ENCODE peak calls at places on chromosomes 2 and 18, in five cellular contexts. O is fibroblast of lung, R is PC-9, S is endothelial cell of umbilical vein, K is HCT116. Q is an unnamed sample.

GRCh38 chr2:130390460-130391057 is 34.7 kb downstream of the PTPN18 start:
- DNase-seq in O (no peak), R (peak), S (no peak), K (no peak), Q (no peak)

GRCh38 chr2:71801969-71802368 is 345.7 kb downstream of the CYP26B1 start:
- DNase-seq in O (peak), S (peak), R (peak), K (peak), Q (peak)

GRCh38 chr2:54321062-54321461 is 65.0 kb upstream of the TSPYL6 start:
- DNase-seq in O (no peak), K (no peak), S (no peak), R (no peak), Q (no peak)

GRCh38 chr2:24152413-24153197 is 22.2 kb upstream of the FAM228A start:
- DNase-seq in S (no peak), K (no peak), O (no peak), R (no peak), Q (no peak)

GRCh38 chr2:31524592-31524991 is 56.1 kb downstream of the SRD5A2 start:
- DNase-seq in S (no peak), R (no peak), O (no peak), K (no peak), Q (no peak)

GRCh38 chr18:62586148-62586774 is 63.4 kb downstream of the ZCCHC2 start:
- DNase-seq in K (peak), R (peak), S (peak), O (peak), Q (peak)

GRCh38 chr18:23585007-23585871 is 1.1 kb downstream of the NPC1 start:
- DNase-seq in O (no peak), K (no peak), R (peak), S (peak), Q (peak)

GRCh38 chr2:239630618-239631286 is 229.9 kb upstream of the HDAC4 start:
- DNase-seq in R (peak), S (no peak), K (no peak), O (peak), Q (peak)

GRCh38 chr2:206231669-206232286 is 42.7 kb upstream of the ZDBF2 start:
- DNase-seq in O (no peak), S (no peak), K (no peak), R (no peak), Q (no peak)

GRCh38 chr2:27573452-27573851 is 9.4 kb upstream of the ZNF512 start:
- DNase-seq in S (no peak), R (no peak), O (peak), K (no peak), Q (no peak)

GRCh38 chr2:94956797-94957391 is 68.6 kb upstream of the MAL start:
- DNase-seq in S (peak), R (peak), O (peak), K (peak), Q (peak)

DNA sequence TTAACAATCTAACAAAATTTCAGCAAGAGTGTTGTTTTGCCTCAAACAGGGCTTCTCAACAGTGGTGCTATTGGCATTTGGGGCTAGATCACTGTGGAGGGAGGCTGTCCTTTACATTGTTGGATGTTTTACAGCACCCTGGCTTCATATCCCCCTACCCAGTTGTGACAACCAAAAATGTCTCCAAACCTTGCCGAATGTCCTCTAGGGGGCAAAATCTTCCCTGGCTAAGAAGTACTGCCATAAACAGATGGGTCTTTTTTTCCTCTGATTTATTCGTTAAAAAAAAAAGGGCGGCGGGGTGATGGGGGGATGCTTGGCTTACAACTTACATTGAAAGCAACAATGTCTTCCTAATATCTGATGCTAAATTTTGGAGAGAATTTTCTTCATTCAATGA is 207.6 kb upstream of the CCDC150 start:
- DNase-seq in R (no peak), K (peak), O (peak), S (peak), Q (peak)
- TF ChIP-seq CTCF in R (peak), K (peak), O (peak), S (peak), Q (peak)

GRCh38 chr2:104857262-104858221 is 3.6 kb downstream of the POU3F3 start:
- DNase-seq in S (no peak), K (no peak), O (peak), R (no peak), Q (no peak)

GRCh38 chr2:104858325-104858978 is 4.5 kb downstream of the POU3F3 start:
- DNase-seq in R (no peak), O (peak), S (no peak), K (no peak), Q (no peak)

GRCh38 chr2:104861295-104862060 is 7.6 kb downstream of the POU3F3 start:
- DNase-seq in S (no peak), K (no peak), O (no peak), R (no peak), Q (no peak)

GRCh38 chr2:104860141-104860790 is 6.4 kb downstream of the POU3F3 start:
- DNase-seq in K (no peak), S (no peak), O (peak), R (no peak), Q (no peak)

GRCh38 chr2:104859310-104860130 is 5.6 kb downstream of the POU3F3 start:
- DNase-seq in S (no peak), O (peak), K (no peak), R (no peak), Q (no peak)
- TF ChIP-seq EZH2 in S (no peak), O (no peak), K (no peak), R (no peak), Q (no peak)

GRCh38 chr2:13585732-13586131 is 869.0 kb downstream of the TRIB2 start:
- DNase-seq in R (no peak), O (no peak), K (no peak), S (no peak), Q (no peak)

GRCh38 chr2:13584020-13584419 is 867.3 kb downstream of the TRIB2 start:
- DNase-seq in K (no peak), S (no peak), R (no peak), O (no peak), Q (no peak)

GRCh38 chr2:13578547-13578946 is 861.8 kb downstream of the TRIB2 start:
- DNase-seq in R (no peak), K (no peak), S (no peak), O (peak), Q (no peak)

GRCh38 chr2:13583609-13584008 is 866.9 kb downstream of the TRIB2 start:
- DNase-seq in R (no peak), O (peak), S (no peak), K (no peak), Q (no peak)

DNA sequence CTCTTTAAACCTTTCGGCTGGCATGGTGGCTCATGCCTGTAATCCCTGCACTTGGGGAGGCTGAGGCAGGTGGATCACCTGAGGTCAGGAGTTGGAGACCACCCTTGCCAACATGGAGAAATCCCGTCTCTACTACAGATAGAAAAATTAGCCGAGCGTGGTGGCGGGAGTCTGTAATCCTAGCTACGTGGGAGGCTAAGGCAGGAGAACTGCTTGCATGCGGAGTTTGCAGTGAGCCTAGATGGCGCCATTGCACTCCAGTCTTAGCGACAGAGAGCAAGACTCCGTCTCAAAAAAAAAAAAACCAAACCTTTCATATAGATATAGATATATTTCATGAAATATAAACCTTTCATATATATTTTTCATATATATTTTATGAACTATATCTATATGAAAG is 864.7 kb downstream of the TRIB2 start:
- DNase-seq in K (no peak), R (no peak), S (no peak), O (no peak), Q (peak)
- TF ChIP-seq CTCF in K (no peak), R (no peak), S (no peak), O (no peak), Q (peak)

GRCh38 chr2:232503792-232504323 is 16.2 kb upstream of the ECEL1 start:
- DNase-seq in S (no peak), R (no peak), O (no peak), K (no peak), Q (no peak)
- TF ChIP-seq EZH2 in S (peak), R (no peak), O (peak), K (no peak), Q (no peak)

DNA sequence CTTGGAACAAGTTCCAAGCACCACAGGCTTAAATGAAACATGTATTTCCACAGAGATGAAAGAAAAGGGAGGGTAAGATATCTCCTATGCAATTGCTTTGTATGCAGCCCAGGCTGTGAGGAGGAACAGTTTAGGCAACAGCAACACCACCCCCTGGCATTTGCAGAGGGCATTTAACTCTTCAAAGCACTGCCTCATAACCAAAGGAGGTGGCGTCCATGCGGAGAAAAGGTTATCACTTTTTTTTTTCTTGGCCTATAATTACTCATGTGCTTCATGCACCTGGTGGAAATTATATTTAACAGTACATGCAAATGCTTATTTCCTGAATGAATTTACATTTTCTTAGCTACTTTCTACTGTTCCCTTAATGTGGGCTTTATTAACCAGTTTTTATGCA is 286.0 kb downstream of the LPIN1 start:
- DNase-seq in K (no peak), O (no peak), R (no peak), S (no peak), Q (no peak)
- TF ChIP-seq CTCF in K (no peak), O (no peak), R (no peak), S (no peak), Q (peak)

GRCh38 chr18:13220326-13220991 is 1.9 kb downstream of the LDLRAD4 start:
- DNase-seq in R (no peak), O (peak), K (no peak), S (no peak), Q (no peak)

GRCh38 chr18:13225261-13225660 is 6.7 kb downstream of the LDLRAD4 start:
- DNase-seq in K (no peak), R (no peak), S (no peak), O (no peak), Q (no peak)

GRCh38 chr18:13221821-13222220 is 3.3 kb downstream of the LDLRAD4 start:
- DNase-seq in S (no peak), O (peak), R (no peak), K (no peak), Q (peak)

GRCh38 chr18:13223341-13224148 is 5.0 kb downstream of the LDLRAD4 start:
- DNase-seq in R (no peak), O (no peak), S (no peak), K (no peak), Q (no peak)

DNA sequence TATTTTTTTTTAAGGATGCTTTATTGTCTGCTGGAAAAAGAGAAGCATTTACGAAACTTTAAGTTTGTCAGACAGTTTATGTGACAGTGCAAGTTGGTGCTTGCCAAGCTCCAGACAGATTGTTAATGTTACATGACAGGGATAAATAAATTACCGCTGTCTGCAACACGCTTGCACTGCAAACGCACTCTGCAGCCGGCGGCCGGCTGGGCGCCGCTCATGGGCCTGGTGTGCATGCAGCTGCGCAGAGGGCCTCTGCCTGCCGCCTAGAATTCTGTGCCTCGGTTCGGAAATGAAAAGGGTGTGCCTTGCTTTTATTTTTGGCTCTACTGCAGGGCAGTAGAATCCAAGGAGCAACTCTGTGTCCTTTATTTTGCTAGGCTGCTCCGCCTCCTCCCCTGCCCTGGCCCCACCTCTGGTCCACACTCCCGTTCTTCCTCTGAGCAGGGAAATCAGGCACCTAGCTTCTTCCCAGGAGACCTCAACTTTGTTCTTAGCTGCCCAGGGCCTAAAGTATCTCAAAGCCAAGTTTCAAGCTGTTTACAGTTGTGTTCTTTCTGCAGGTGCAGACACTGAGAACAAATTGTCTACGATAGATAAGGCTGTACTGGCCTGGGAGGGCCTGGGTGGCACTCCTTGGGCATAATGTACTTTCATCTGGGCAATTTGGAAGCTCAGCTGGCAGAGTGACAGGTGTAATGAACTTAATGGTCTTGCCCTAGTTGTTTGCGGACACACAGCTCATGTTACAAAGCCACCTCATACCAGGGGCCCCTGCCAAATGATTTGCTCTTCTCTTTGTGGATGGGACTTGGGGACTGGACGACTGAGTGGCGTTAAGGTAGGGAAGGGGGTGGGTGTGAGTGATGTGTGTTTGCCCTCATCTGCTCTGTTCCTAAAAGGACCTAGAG is 4.1 kb downstream of the LDLRAD4 start:
- DNase-seq in K (no peak), S (no peak), R (no peak), O (peak), Q (peak)
- TF ChIP-seq EZH2 in K (no peak), S (peak), R (no peak), O (no peak), Q (no peak)

DNA sequence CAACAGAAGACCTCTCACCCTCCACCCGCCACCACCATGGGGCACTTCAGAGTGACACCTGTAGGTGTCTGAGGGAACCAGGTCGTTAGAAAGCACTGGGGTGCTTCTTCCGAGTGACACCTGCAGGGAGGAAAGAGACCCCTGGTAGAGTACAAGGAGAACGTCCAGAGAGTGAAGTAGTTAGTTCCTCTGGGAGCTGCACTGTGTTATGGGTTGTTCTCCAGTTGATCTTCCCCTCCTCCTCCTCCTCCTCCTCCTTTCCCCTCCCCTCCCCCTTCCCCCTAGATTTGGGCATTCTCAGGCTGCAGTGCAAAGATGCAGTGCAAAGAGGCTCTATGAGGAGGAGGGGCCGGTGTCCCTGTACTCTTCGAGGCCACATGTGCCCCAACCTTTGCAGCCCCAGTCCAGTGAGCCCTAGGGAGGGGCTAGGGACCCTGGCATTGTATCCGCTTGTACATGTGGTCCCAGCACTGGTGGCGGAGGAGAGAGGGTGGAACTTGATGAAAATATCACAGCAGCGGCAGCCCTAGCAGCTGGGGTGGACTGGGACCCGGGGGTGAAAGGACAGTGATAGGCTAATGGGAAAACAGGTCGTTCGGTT is 850 bp downstream of the DNAJB2 start:
- DNase-seq in O (no peak), R (no peak), K (no peak), S (no peak), Q (no peak)
- TF ChIP-seq CTCF in O (no peak), R (no peak), K (peak), S (no peak), Q (no peak)